ENCODE peak calls at places on chromosomes 12 and 14, in nine cellular contexts. D, T, G, Y, V, M, L, H and E are unnamed samples.

GRCh38 chr12:106815741-106816140 is 41.3 kb downstream of the RIC8B start:
- DNase-seq in T (no peak), H (no peak), D (no peak), G (no peak), M (no peak), Y (no peak), L (no peak), V (no peak), E (no peak)

GRCh38 chr12:71426030-71426570 is 13.5 kb upstream of the LGR5 start:
- DNase-seq in D (no peak), M (no peak), G (no peak), T (no peak), V (no peak), Y (no peak), L (no peak), H (no peak), E (no peak)

GRCh38 chr12:110906088-110906487 is 14.3 kb downstream of the MYL2 start:
- DNase-seq in L (no peak), T (no peak), V (no peak), H (no peak), D (no peak), M (no peak), Y (peak), G (no peak), E (no peak)

GRCh38 chr14:85444685-85445084 is 85.3 kb upstream of the FLRT2 start:
- DNase-seq in Y (no peak), V (no peak), G (no peak), D (no peak), T (no peak), H (no peak), L (no peak), M (no peak), E (no peak)

GRCh38 chr14:94582851-94583250 is 1.6 kb downstream of the SERPINA5 start:
- DNase-seq in H (no peak), Y (no peak), T (no peak), M (no peak), L (no peak), D (no peak), V (no peak), G (no peak), E (no peak)

GRCh38 chr12:26195250-26195640 is at the start of gene SSPN:
- DNase-seq in H (peak), Y (no peak), V (peak), L (peak), D (no peak), T (peak), M (peak), G (peak), E (peak)

GRCh38 chr14:61398221-61398620 is 76.8 kb downstream of the PRKCH start:
- DNase-seq in M (no peak), G (no peak), V (no peak), Y (no peak), T (no peak), H (no peak), D (no peak), L (no peak), E (no peak)

GRCh38 chr12:53569174-53569557 is 57.0 kb downstream of the ATF7 start:
- DNase-seq in M (no peak), V (no peak), D (no peak), G (no peak), T (no peak), L (no peak), H (no peak), Y (no peak), E (no peak)

GRCh38 chr14:84959796-84960515 is 570.0 kb upstream of the FLRT2 start:
- DNase-seq in D (no peak), T (no peak), G (no peak), M (no peak), V (no peak), L (no peak), H (peak), Y (no peak), E (no peak)

GRCh38 chr14:64421166-64421565 is 33.0 kb downstream of the MTHFD1 start:
- DNase-seq in G (no peak), D (no peak), M (no peak), L (no peak), Y (no peak), H (no peak), T (no peak), V (no peak), E (no peak)

GRCh38 chr12:7542813-7543212 is 39.2 kb upstream of the CD163 start:
- DNase-seq in H (no peak), Y (no peak), G (no peak), D (no peak), T (no peak), M (no peak), V (no peak), L (no peak), E (no peak)

GRCh38 chr12:92973614-92974013 is 44.5 kb upstream of the EEA1 start:
- DNase-seq in Y (no peak), L (no peak), M (no peak), V (no peak), D (no peak), T (no peak), G (no peak), H (no peak), E (no peak)

GRCh38 chr12:19507823-19508222 is 68.5 kb downstream of the AEBP2 start:
- DNase-seq in H (peak), D (no peak), T (no peak), V (no peak), L (no peak), M (no peak), G (no peak), Y (no peak), E (no peak)

GRCh38 chr12:125142601-125143000 is 77.4 kb downstream of the AACS start:
- DNase-seq in L (no peak), H (no peak), G (no peak), D (no peak), Y (no peak), M (no peak), V (no peak), T (no peak), E (no peak)

GRCh38 chr12:115423546-115423987 is 739.6 kb upstream of the TBX3 start:
- DNase-seq in M (no peak), T (no peak), V (no peak), L (no peak), H (no peak), Y (no peak), G (no peak), D (no peak), E (no peak)

GRCh38 chr14:33163109-33163508 is 224.4 kb downstream of the NPAS3 start:
- DNase-seq in D (no peak), L (no peak), H (no peak), M (no peak), T (no peak), Y (no peak), V (no peak), G (no peak), E (no peak)

GRCh38 chr12:47085815-47086252 is 6.1 kb upstream of the AMIGO2 start:
- DNase-seq in L (no peak), G (no peak), Y (peak), M (no peak), H (peak), T (peak), D (no peak), V (no peak), E (no peak)

GRCh38 chr12:27015730-27016076 is 1.5 kb upstream of the TM7SF3 start:
- DNase-seq in D (no peak), M (no peak), V (no peak), G (no peak), H (peak), T (no peak), L (no peak), Y (peak), E (no peak)

GRCh38 chr12:1582709-1583050 is 11.7 kb downstream of the FBXL14 start:
- DNase-seq in H (no peak), T (no peak), V (no peak), Y (no peak), D (no peak), G (no peak), L (no peak), M (no peak), E (no peak)

GRCh38 chr12:108382437-108382801 is 43.3 kb upstream of the CMKLR1 start:
- DNase-seq in Y (no peak), H (no peak), D (no peak), L (no peak), V (no peak), G (no peak), M (no peak), T (no peak), E (no peak)

GRCh38 chr12:34286934-34287333 is 264.6 kb downstream of the ALG10 start:
- DNase-seq in T (no peak), Y (no peak), G (no peak), H (no peak), L (no peak), D (no peak), M (peak), V (no peak), E (no peak)

GRCh38 chr14:38012056-38012455 is 195.6 kb upstream of the SSTR1 start:
- DNase-seq in L (no peak), Y (peak), T (no peak), G (no peak), M (no peak), H (no peak), D (no peak), V (no peak), E (no peak)

GRCh38 chr12:94149781-94150482 is 1.6 kb downstream of the PLXNC1 start:
- DNase-seq in M (no peak), V (no peak), D (no peak), L (no peak), G (peak), H (no peak), T (peak), Y (no peak), E (no peak)

GRCh38 chr14:52023518-52023917 is 34.2 kb downstream of the RTRAF start:
- DNase-seq in M (no peak), T (no peak), V (no peak), G (no peak), D (no peak), H (peak), L (no peak), Y (no peak), E (no peak)

GRCh38 chr12:132222096-132222807 is 78.0 kb downstream of the NOC4L start:
- DNase-seq in V (peak), D (peak), Y (no peak), T (no peak), L (peak), M (no peak), G (no peak), H (no peak), E (no peak)

GRCh38 chr12:8629486-8630033 is 16.9 kb upstream of the AICDA start:
- DNase-seq in L (no peak), M (no peak), H (no peak), V (no peak), G (no peak), D (no peak), T (no peak), Y (no peak), E (no peak)

GRCh38 chr12:80598004-80598606 is 109.3 kb upstream of the MYF6 start:
- DNase-seq in L (peak), H (peak), G (no peak), T (no peak), M (no peak), D (no peak), Y (no peak), V (no peak), E (no peak)

GRCh38 chr12:21248679-21249078 is 86.0 kb downstream of the SLCO1A2 start:
- DNase-seq in L (no peak), H (peak), T (no peak), G (no peak), V (no peak), Y (no peak), M (no peak), D (no peak), E (no peak)

GRCh38 chr12:3205742-3206519 is 128.8 kb downstream of the TSPAN9 start:
- DNase-seq in M (no peak), H (peak), V (peak), G (no peak), D (no peak), T (no peak), Y (no peak), L (no peak), E (peak)
- H3K4me3 ChIP-seq in M (no peak), H (no peak), V (no peak), G (no peak), D (no peak), T (no peak), Y (no peak), L (no peak), E (no peak)

GRCh38 chr12:120844768-120845449 is 59.2 kb downstream of the SPPL3 start:
- DNase-seq in M (no peak), L (no peak), T (no peak), H (no peak), Y (no peak), V (no peak), D (no peak), G (no peak), E (no peak)
- TF ChIP-seq POLR2AphosphoS5 in M (no peak), L (no peak), T (no peak), H (no peak), Y (no peak), V (no peak), D (no peak), G (no peak), E (no peak)

GRCh38 chr14:92651793-92652382 is 96.5 kb downstream of the LGMN start:
- DNase-seq in M (peak), H (no peak), G (peak), V (no peak), Y (no peak), T (peak), L (no peak), D (no peak), E (no peak)
- H3K4me3 ChIP-seq in M (peak), H (no peak), G (peak), V (peak), Y (no peak), T (no peak), L (no peak), D (no peak), E (no peak)

DNA sequence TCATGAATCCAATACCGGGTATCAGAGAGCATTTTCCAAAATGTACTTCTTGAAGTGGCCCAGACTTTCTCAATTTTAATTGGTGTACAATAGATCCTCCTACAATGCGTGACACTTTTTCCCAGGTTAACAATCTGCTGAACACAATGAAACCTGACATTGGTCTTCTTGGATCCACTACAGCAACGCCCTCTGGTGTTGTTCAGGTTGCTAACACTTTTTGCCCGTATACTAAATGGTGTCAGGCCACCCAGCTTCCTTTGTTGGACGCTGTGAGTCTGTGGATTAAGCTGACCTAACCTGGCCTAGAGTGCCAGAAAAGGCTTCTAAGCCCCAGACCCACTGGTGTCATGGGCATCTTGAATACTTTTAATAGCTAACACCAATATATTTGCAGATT is 89.2 kb downstream of the KCNK10 start:
- DNase-seq in M (no peak), Y (peak), H (peak), D (no peak), L (no peak), T (no peak), G (no peak), V (no peak), E (no peak)
- TF ChIP-seq POLR2AphosphoS5 in M (no peak), Y (no peak), H (no peak), D (no peak), L (no peak), T (no peak), G (no peak), V (no peak), E (no peak)